ENCODE peak calls at places on chromosomes 5 and 9, in seven cellular contexts. One of them, this sample, is unnamed.

GRCh38 chr9:76883341-76883740 is 22.6 kb downstream of the PRUNE2 start:
- DNase-seq in mammary epithelial cell: no peak
- DNase-seq in activated T-cell treated with anti-CD3 and anti-CD28 coated beads for 4 hours: no peak
- DNase-seq in lung: no peak
- DNase-seq in T-helper 9 cell: no peak
- DNase-seq in neural progenitor cell: no peak
- DNase-seq in GM23248: no peak
- DNase-seq in this sample: no peak

GRCh38 chr9:105187781-105188180 is 56.7 kb upstream of the SLC44A1 start:
- DNase-seq in lung: no peak
- DNase-seq in mammary epithelial cell: peak
- DNase-seq in neural progenitor cell: no peak
- DNase-seq in activated T-cell treated with anti-CD3 and anti-CD28 coated beads for 4 hours: no peak
- DNase-seq in GM23248: peak
- DNase-seq in T-helper 9 cell: no peak
- DNase-seq in this sample: peak

GRCh38 chr9:76893395-76893932 is 12.4 kb downstream of the PRUNE2 start:
- DNase-seq in mammary epithelial cell: no peak
- DNase-seq in neural progenitor cell: no peak
- DNase-seq in GM23248: peak
- DNase-seq in lung: no peak
- DNase-seq in T-helper 9 cell: no peak
- DNase-seq in activated T-cell treated with anti-CD3 and anti-CD28 coated beads for 4 hours: no peak
- DNase-seq in this sample: peak

GRCh38 chr5:115472601-115473000 is 72.0 kb downstream of the FEM1C start:
- DNase-seq in mammary epithelial cell: no peak
- DNase-seq in GM23248: peak
- DNase-seq in neural progenitor cell: no peak
- DNase-seq in T-helper 9 cell: no peak
- DNase-seq in lung: no peak
- DNase-seq in activated T-cell treated with anti-CD3 and anti-CD28 coated beads for 4 hours: no peak
- DNase-seq in this sample: no peak

GRCh38 chr5:74918232-74918669 is 52.1 kb upstream of the FAM169A start:
- DNase-seq in lung: no peak
- DNase-seq in GM23248: no peak
- DNase-seq in T-helper 9 cell: no peak
- DNase-seq in activated T-cell treated with anti-CD3 and anti-CD28 coated beads for 4 hours: no peak
- DNase-seq in neural progenitor cell: no peak
- DNase-seq in mammary epithelial cell: no peak
- DNase-seq in this sample: no peak

GRCh38 chr9:89496645-89497044 is 1.3 kb downstream of the SEMA4D start:
- DNase-seq in T-helper 9 cell: no peak
- DNase-seq in GM23248: no peak
- DNase-seq in neural progenitor cell: no peak
- DNase-seq in lung: no peak
- DNase-seq in mammary epithelial cell: no peak
- DNase-seq in activated T-cell treated with anti-CD3 and anti-CD28 coated beads for 4 hours: no peak
- DNase-seq in this sample: no peak

GRCh38 chr5:75847561-75848021 is 130.4 kb upstream of the POC5 start:
- DNase-seq in GM23248: no peak
- DNase-seq in neural progenitor cell: no peak
- DNase-seq in mammary epithelial cell: no peak
- DNase-seq in T-helper 9 cell: no peak
- DNase-seq in activated T-cell treated with anti-CD3 and anti-CD28 coated beads for 4 hours: no peak
- DNase-seq in lung: no peak
- DNase-seq in this sample: no peak

GRCh38 chr9:126375386-126375785 is 48.8 kb downstream of the MVB12B start:
- DNase-seq in neural progenitor cell: peak
- DNase-seq in GM23248: peak
- DNase-seq in lung: no peak
- DNase-seq in activated T-cell treated with anti-CD3 and anti-CD28 coated beads for 4 hours: no peak
- DNase-seq in mammary epithelial cell: no peak
- DNase-seq in T-helper 9 cell: no peak
- DNase-seq in this sample: peak

This sample was measured in AG20443.